ENCODE peak calls at places on chromosomes 1 and 21, in eight cellular contexts. T is neuronal stem cell; Q is K562; Y is kidney; X is CD8-positive, alpha-beta T cell; O is right lobe of liver; K is CD4-positive, CD25-positive, alpha-beta regulatory T cell; E is mesendoderm. J is an unnamed sample.

GRCh38 chr1:119371800-119372199 is 3.2 kb downstream of the HAO2 start:
- DNase-seq in T (no peak), Q (no peak), Y (no peak), X (no peak), O (no peak), K (no peak), E (no peak), J (no peak)

GRCh38 chr1:167661527-167662436 is 31.8 kb downstream of the RCSD1 start:
- DNase-seq in T (no peak), Q (no peak), Y (no peak), X (no peak), O (no peak), K (no peak), E (no peak), J (no peak)

GRCh38 chr1:119676571-119677206 is 28.6 kb upstream of the ZNF697 start:
- DNase-seq in T (no peak), Q (no peak), Y (no peak), X (no peak), O (no peak), K (no peak), E (peak; percentile 47), J (no peak)

GRCh38 chr1:155085504-155086181 is 7.0 kb downstream of the EFNA3 start:
- DNase-seq in T (no peak), Q (peak; percentile 61), Y (peak; percentile 91), X (peak; percentile 74), O (peak; percentile 84), K (peak; percentile 56), E (peak; percentile 66), J (peak; percentile 81)

GRCh38 chr21:21730524-21730923 is 732.3 kb downstream of the NCAM2 start:
- DNase-seq in T (no peak), Q (no peak), Y (no peak), X (no peak), O (no peak), K (no peak), E (no peak), J (no peak)

GRCh38 chr1:151639466-151639865 is 27.6 kb downstream of the SNX27 start:
- DNase-seq in T (no peak), Q (no peak), Y (no peak), X (no peak), O (no peak), K (no peak), E (peak; percentile 84), J (no peak)

GRCh38 chr1:159090566-159091546 is 14.3 kb upstream of the AIM2 start:
- DNase-seq in T (no peak), Q (no peak), Y (no peak), X (no peak), O (no peak), K (no peak), E (no peak), J (no peak)

GRCh38 chr21:46127239-46128105 is 27.9 kb downstream of the FTCD start:
- DNase-seq in T (no peak), Q (no peak), Y (peak; percentile 64), X (no peak), O (peak; percentile 27), K (no peak), E (no peak), J (peak; percentile 68)

GRCh38 chr1:41907446-41907845 is 11.3 kb downstream of the HIVEP3 start:
- DNase-seq in T (no peak), Q (no peak), Y (no peak), X (no peak), O (no peak), K (no peak), E (no peak), J (no peak)

DNA sequence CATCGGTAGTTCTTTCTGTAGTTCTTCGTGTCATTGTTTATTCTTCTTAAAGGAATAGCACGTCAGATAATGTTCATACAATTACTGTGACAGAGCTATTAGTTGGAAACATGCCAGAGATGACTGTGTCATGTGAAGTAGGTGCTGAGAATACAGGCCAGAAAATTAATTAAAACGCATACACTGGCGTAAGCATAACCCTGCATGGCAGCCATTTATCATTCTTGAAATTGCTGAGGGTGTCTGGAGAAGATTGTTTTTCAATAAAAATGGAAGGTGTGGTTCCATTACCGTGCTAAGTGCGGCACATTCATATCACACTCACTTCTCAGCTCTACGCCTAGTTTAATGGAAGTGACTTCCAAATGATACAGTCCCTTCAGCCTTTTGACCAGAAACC is 7.8 kb downstream of the ETS2 start:
- DNase-seq in T (no peak), Q (no peak), Y (no peak), X (no peak), O (no peak), K (no peak), E (no peak), J (no peak)
- H3K36me3 ChIP-seq in T (peaks cover 28% of the 10 kb centered on the region), Q (peaks cover 93% of the 10 kb centered on the region), Y (peaks cover 54% of the 10 kb centered on the region), X (peaks cover 15% of the 10 kb centered on the region), O (peaks cover 14% of the 10 kb centered on the region), K (peaks cover 41% of the 10 kb centered on the region), E (peaks cover 22% of the 10 kb centered on the region), J (peaks cover 15% of the 10 kb centered on the region)

DNA sequence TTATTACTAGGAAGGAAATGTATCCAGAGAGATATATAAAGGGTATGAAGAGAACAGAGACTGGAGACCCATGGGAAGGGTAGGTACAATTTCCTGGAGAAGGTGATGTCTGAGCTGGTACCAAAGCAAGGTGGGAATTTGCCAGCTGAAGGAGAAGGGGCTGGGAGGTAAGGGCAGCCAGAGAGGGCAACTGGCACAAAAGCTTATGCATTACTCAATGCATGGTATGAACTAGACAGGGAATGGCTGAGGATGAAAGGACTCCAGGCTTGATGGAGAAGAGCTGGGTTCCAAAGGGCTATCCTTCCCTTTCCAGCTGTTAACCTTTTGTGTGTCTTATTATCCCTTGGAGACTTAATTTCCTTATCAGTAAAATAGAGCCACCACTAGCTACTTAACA is 113.6 kb upstream of the GADD45A start:
- DNase-seq in T (no peak), Q (no peak), Y (no peak), X (no peak), O (no peak), K (no peak), E (no peak), J (no peak)
- H3K4me1 ChIP-seq in T (peaks cover 3% of the 10 kb centered on the region), Q (peaks cover 20% of the 10 kb centered on the region), Y (peaks cover 29% of the 10 kb centered on the region), X (no peaks in the 10 kb centered on the region), O (no peaks in the 10 kb centered on the region), K (no peaks in the 10 kb centered on the region), E (no peaks in the 10 kb centered on the region), J (no peaks in the 10 kb centered on the region)

DNA sequence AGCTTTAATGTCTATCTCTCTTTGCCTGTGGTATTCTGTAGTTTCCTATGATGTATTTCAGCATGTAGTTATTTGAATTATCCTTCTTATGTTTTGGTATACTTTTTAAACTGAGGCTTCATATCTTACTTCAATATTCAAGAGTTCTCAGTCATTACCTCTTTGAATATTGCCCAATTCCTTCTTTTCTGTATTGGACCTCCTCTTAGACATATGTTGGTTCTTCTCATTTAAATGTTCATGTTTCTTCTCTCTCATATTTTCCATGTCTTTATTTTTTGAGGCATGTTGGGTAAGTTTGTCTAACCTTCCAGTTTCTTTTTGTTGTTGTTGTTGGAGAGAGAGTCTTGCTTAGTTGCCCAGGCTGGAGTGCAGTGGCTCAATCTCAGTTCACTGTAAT is 140.6 kb downstream of the MRPS6 start:
- DNase-seq in T (no peak), Q (no peak), Y (no peak), X (no peak), O (no peak), K (no peak), E (no peak), J (no peak)
- H3K36me3 ChIP-seq in T (no peaks in the 10 kb centered on the region), Q (no peaks in the 10 kb centered on the region), Y (no peaks in the 10 kb centered on the region), X (no peaks in the 10 kb centered on the region), O (no peaks in the 10 kb centered on the region), K (no peaks in the 10 kb centered on the region), E (no peaks in the 10 kb centered on the region), J (no peaks in the 10 kb centered on the region)

GRCh38 chr1:207808322-207808705 is 56.5 kb downstream of the CD46 start:
- DNase-seq in T (no peak), Q (no peak), Y (peak; percentile 46), X (no peak), O (no peak), K (no peak), E (no peak), J (no peak)
- H3K4me1 ChIP-seq in T (peaks cover 5% of the 10 kb centered on the region), Q (peaks cover 56% of the 10 kb centered on the region), Y (peaks cover 39% of the 10 kb centered on the region), X (peaks cover 36% of the 10 kb centered on the region), O (no peaks in the 10 kb centered on the region), K (peaks cover 11% of the 10 kb centered on the region), E (no peaks in the 10 kb centered on the region), J (no peaks in the 10 kb centered on the region)

GRCh38 chr21:16587671-16588379 is 858.0 kb downstream of the USP25 start:
- DNase-seq in T (no peak), Q (no peak), Y (peak; percentile 51), X (no peak), O (peak; percentile 20), K (no peak), E (no peak), J (peak; percentile 61)

GRCh38 chr21:16580661-16581060 is 850.9 kb downstream of the USP25 start:
- DNase-seq in T (no peak), Q (no peak), Y (no peak), X (no peak), O (no peak), K (no peak), E (no peak), J (no peak)

GRCh38 chr21:16587141-16587570 is 857.4 kb downstream of the USP25 start:
- DNase-seq in T (no peak), Q (no peak), Y (no peak), X (no peak), O (peak; percentile 72), K (no peak), E (peak; percentile 58), J (peak; percentile 52)

GRCh38 chr21:16579538-16579937 is 849.8 kb downstream of the USP25 start:
- DNase-seq in T (no peak), Q (no peak), Y (no peak), X (no peak), O (no peak), K (no peak), E (no peak), J (no peak)

GRCh38 chr21:16583567-16583966 is 853.8 kb downstream of the USP25 start:
- DNase-seq in T (no peak), Q (no peak), Y (no peak), X (no peak), O (no peak), K (no peak), E (no peak), J (no peak)
- H3K36me3 ChIP-seq in T (no peaks in the 10 kb centered on the region), Q (no peaks in the 10 kb centered on the region), Y (no peaks in the 10 kb centered on the region), X (no peaks in the 10 kb centered on the region), O (no peaks in the 10 kb centered on the region), K (no peaks in the 10 kb centered on the region), E (no peaks in the 10 kb centered on the region), J (no peaks in the 10 kb centered on the region)

DNA sequence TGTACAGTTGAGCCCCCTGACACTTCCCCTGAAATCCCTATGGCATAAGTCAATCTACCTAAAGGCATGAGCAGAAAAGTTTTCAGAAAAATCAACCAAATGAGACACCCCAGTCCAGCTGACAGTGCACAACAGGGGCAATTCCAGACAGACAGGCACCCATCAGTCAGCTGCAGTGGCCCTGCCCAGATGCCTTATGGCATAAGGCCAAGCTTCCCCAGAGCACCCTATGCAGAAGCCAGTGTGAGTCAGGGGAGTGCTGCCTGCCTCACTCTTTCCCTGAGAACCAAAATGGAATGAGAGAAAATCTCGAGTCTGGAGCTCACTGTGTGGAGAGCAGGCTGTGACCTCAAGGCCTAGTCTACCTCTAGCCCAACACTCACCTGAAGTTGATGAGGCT is 38.1 kb downstream of the MRAP start:
- DNase-seq in T (no peak), Q (no peak), Y (no peak), X (no peak), O (no peak), K (no peak), E (no peak), J (no peak)
- H3K4me1 ChIP-seq in T (peaks cover 12% of the 10 kb centered on the region), Q (no peaks in the 10 kb centered on the region), Y (no peaks in the 10 kb centered on the region), X (no peaks in the 10 kb centered on the region), O (no peaks in the 10 kb centered on the region), K (no peaks in the 10 kb centered on the region), E (peaks cover 2% of the 10 kb centered on the region), J (no peaks in the 10 kb centered on the region)

GRCh38 chr1:230679131-230679530 is 34.8 kb downstream of the AGT start:
- DNase-seq in T (no peak), Q (no peak), Y (no peak), X (no peak), O (no peak), K (no peak), E (no peak), J (no peak)
- H3K36me3 ChIP-seq in T (peaks cover 18% of the 10 kb centered on the region), Q (peaks cover 84% of the 10 kb centered on the region), Y (peaks cover 5% of the 10 kb centered on the region), X (peaks cover 32% of the 10 kb centered on the region), O (no peaks in the 10 kb centered on the region), K (peaks cover 84% of the 10 kb centered on the region), E (no peaks in the 10 kb centered on the region), J (peaks cover 9% of the 10 kb centered on the region)

J was measured in aorta.